ENCODE peak calls at places on chromosomes 7 and 10, in four cellular contexts. K, V, E and J are unnamed samples.

GRCh38 chr7:114416089-114416990 is 1.7 kb downstream of the FOXP2 start:
- DNase-seq in V (no peak), K (peak), E (no peak), J (no peak)

GRCh38 chr10:103202319-103202718 is 9.2 kb upstream of the NT5C2 start:
- DNase-seq in V (no peak), K (no peak), E (no peak), J (no peak)

GRCh38 chr10:79073784-79074432 is 5.1 kb downstream of the ZMIZ1 start:
- DNase-seq in K (peak), V (peak), E (no peak), J (no peak)

GRCh38 chr7:47697533-47697932 is 115.6 kb upstream of the TNS3 start:
- DNase-seq in V (no peak), E (no peak), K (no peak), J (no peak)

GRCh38 chr10:7409732-7410168 is 1.1 kb downstream of the SFMBT2 start:
- DNase-seq in E (no peak), K (no peak), V (no peak), J (no peak)

GRCh38 chr10:81026597-81026996 is 488.9 kb downstream of the SH2D4B start:
- DNase-seq in K (no peak), E (no peak), V (no peak), J (no peak)

GRCh38 chr10:95445837-95446347 is 115.3 kb downstream of the SORBS1 start:
- DNase-seq in K (peak), E (no peak), V (no peak), J (peak)

GRCh38 chr10:132458595-132459251 is 61.7 kb downstream of the PWWP2B start:
- DNase-seq in E (peak), V (peak), K (peak), J (no peak)

GRCh38 chr7:79287976-79288375 is 165.5 kb downstream of the MAGI2 start:
- DNase-seq in V (no peak), E (no peak), K (no peak), J (no peak)

GRCh38 chr7:129959480-129960332 is 6.9 kb upstream of the UBE2H start:
- DNase-seq in V (no peak), K (no peak), E (no peak), J (no peak)

GRCh38 chr7:70679666-70680065 is 452.3 kb upstream of the GALNT17 start:
- DNase-seq in V (no peak), K (no peak), E (no peak), J (no peak)

GRCh38 chr7:8189615-8190014 is 72.4 kb downstream of the ICA1 start:
- DNase-seq in E (no peak), K (peak), V (no peak), J (no peak)

GRCh38 chr7:155203059-155203881 is 94.4 kb upstream of the INSIG1 start:
- DNase-seq in K (no peak), V (no peak), E (no peak), J (no peak)

GRCh38 chr10:62769574-62770242 is 34.8 kb upstream of the ADO start:
- DNase-seq in V (no peak), E (no peak), K (no peak), J (no peak)

GRCh38 chr7:106068538-106068961 is 43.6 kb downstream of the SYPL1 start:
- DNase-seq in V (no peak), K (no peak), E (no peak), J (no peak)

GRCh38 chr7:20514364-20514763 is 101.1 kb upstream of the ABCB5 start:
- DNase-seq in E (no peak), K (peak), V (peak), J (peak)

GRCh38 chr7:45663167-45663921 is 89.2 kb downstream of the ADCY1 start:
- DNase-seq in K (no peak), E (no peak), V (peak), J (no peak)

GRCh38 chr10:97185326-97186058 is at the start of gene SLIT1:
- DNase-seq in V (no peak), K (peak), E (no peak), J (no peak)

GRCh38 chr10:73095479-73096021 is 1.1 kb downstream of the P4HA1 start:
- DNase-seq in E (no peak), V (peak), K (peak), J (no peak)

GRCh38 chr7:116566666-116567065 is 41.8 kb downstream of the CAV1 start:
- DNase-seq in K (no peak), E (no peak), V (no peak), J (no peak)

GRCh38 chr10:79022565-79023488 is 45.9 kb upstream of the ZMIZ1 start:
- DNase-seq in K (peak), E (no peak), V (peak), J (peak)